ENCODE peak calls at places on chromosomes 2 and 18, in four cellular contexts. L, S, F and D are unnamed samples.

GRCh38 chr2:231715988-231716616 is 7.8 kb downstream of the PTMA start:
- DNase-seq in L (no peak), F (no peak), S (peak; percentile 63), D (no peak)

GRCh38 chr2:29343830-29344229 is 228.6 kb downstream of the CLIP4 start:
- DNase-seq in L (no peak), F (no peak), S (no peak), D (no peak)

GRCh38 chr2:10141736-10142639 is 19.4 kb downstream of the RRM2 start:
- DNase-seq in F (no peak), L (no peak), S (no peak), D (no peak)

GRCh38 chr18:48673456-48674197 is 134.8 kb downstream of the CTIF start:
- DNase-seq in S (peak; percentile 16), F (no peak), L (no peak), D (no peak)

GRCh38 chr2:222903234-222904220 is 42.7 kb downstream of the ACSL3 start:
- DNase-seq in F (peak; percentile 8), S (no peak), L (peak; percentile 73), D (peak; percentile 32)

GRCh38 chr2:105553538-105554196 is 154.8 kb upstream of the FHL2 start:
- DNase-seq in S (no peak), L (no peak), F (no peak), D (no peak)

GRCh38 chr2:14134737-14135136 is 497.8 kb upstream of the LRATD1 start:
- DNase-seq in F (no peak), S (no peak), L (no peak), D (no peak)

GRCh38 chr2:180722551-180723239 is 257.7 kb upstream of the UBE2E3 start:
- DNase-seq in L (no peak), F (no peak), S (no peak), D (no peak)

GRCh38 chr2:144434865-144435264 is 85.1 kb downstream of the ZEB2 start:
- DNase-seq in S (no peak), F (no peak), L (no peak), D (no peak)

GRCh38 chr2:23588106-23588505 is 203.1 kb downstream of the KLHL29 start:
- DNase-seq in L (no peak), F (no peak), S (peak; percentile 62), D (no peak)

GRCh38 chr18:79476031-79476917 is 80.5 kb downstream of the NFATC1 start:
- DNase-seq in S (peak; percentile 53), L (no peak), F (no peak), D (no peak)

GRCh38 chr2:31413876-31414550 is 529 bp downstream of the XDH start:
- DNase-seq in F (no peak), S (no peak), L (no peak), D (peak; percentile 22)

GRCh38 chr18:62245699-62246098 is 58.6 kb downstream of the RELCH start:
- DNase-seq in F (no peak), L (no peak), S (no peak), D (no peak)

GRCh38 chr2:57880446-57880845 is 166.2 kb upstream of the VRK2 start:
- DNase-seq in F (no peak), L (no peak), S (no peak), D (no peak)

GRCh38 chr2:181036445-181036844 is 56.0 kb downstream of the UBE2E3 start:
- DNase-seq in S (no peak), F (no peak), L (no peak), D (no peak)

GRCh38 chr2:144132357-144132756 is 387.6 kb downstream of the ZEB2 start:
- DNase-seq in L (no peak), F (no peak), S (no peak), D (no peak)

GRCh38 chr18:48171490-48172188 is 237.5 kb downstream of the ZBTB7C start:
- DNase-seq in S (no peak), F (no peak), L (no peak), D (no peak)

GRCh38 chr2:171248205-171248662 is 87.5 kb upstream of the TLK1 start:
- DNase-seq in L (no peak), S (no peak), F (no peak), D (no peak)

GRCh38 chr2:144519934-144520717 is at the start of gene ZEB2:
- DNase-seq in S (peak; percentile 65), F (no peak), L (peak; percentile 90), D (no peak)

GRCh38 chr18:63158676-63159291 is 160.8 kb downstream of the BCL2 start:
- DNase-seq in F (no peak), S (no peak), L (no peak), D (no peak)

GRCh38 chr2:12318427-12319057 is 398.2 kb upstream of the TRIB2 start:
- DNase-seq in L (peak; percentile 85), F (no peak), S (no peak), D (no peak)